ENCODE peak calls at places on chromosomes 4 and X, in seven cellular contexts. Y is A549, B is suprapubic skin, D is tibial nerve, S is transverse colon, K is ovary, L is SK-N-SH. O is an unnamed sample.

GRCh38 chr4:55184600-55185523 is 59.5 kb upstream of the KDR start:
- DNase-seq in Y (peak), B (no peak), D (no peak), S (peak), K (peak), L (no peak), O (no peak)

GRCh38 chrX:67546496-67547423 is 2.9 kb downstream of the AR start:
- DNase-seq in Y (no peak), B (no peak), D (no peak), S (no peak), K (peak), L (peak), O (no peak)

GRCh38 chrX:153400146-153401132 is 711 bp downstream of the PNMA6E start:
- DNase-seq in Y (peak), B (no peak), D (no peak), S (peak), K (no peak), L (peak), O (no peak)

GRCh38 chr4:113106076-113106475 is 56.6 kb downstream of the ANK2 start:
- DNase-seq in Y (peak), B (no peak), D (no peak), S (no peak), K (no peak), L (peak), O (no peak)

GRCh38 chr4:169625886-169626285 is 5.5 kb downstream of the CLCN3 start:
- DNase-seq in Y (no peak), B (no peak), D (no peak), S (no peak), K (no peak), L (no peak), O (no peak)

GRCh38 chr4:126955292-126956191 is 677.2 kb upstream of the INTU start:
- DNase-seq in Y (no peak), B (no peak), D (no peak), S (no peak), K (no peak), L (peak), O (no peak)

GRCh38 chr4:32462944-32463343 is 1742.8 kb downstream of the PCDH7 start:
- DNase-seq in Y (peak), B (no peak), D (no peak), S (no peak), K (no peak), L (no peak), O (no peak)

GRCh38 chrX:97366246-97366645 is 482.5 kb downstream of the RPA4 start:
- DNase-seq in Y (no peak), B (no peak), D (no peak), S (no peak), K (no peak), L (no peak), O (no peak)

GRCh38 chr4:10181745-10182445 is 65.3 kb upstream of the WDR1 start:
- DNase-seq in Y (no peak), B (no peak), D (no peak), S (no peak), K (no peak), L (no peak), O (no peak)

GRCh38 chr4:42371306-42372063 is 25.8 kb upstream of the SHISA3 start:
- DNase-seq in Y (peak), B (no peak), D (no peak), S (no peak), K (no peak), L (peak), O (no peak)

GRCh38 chrX:97481228-97481627 is 597.5 kb downstream of the RPA4 start:
- DNase-seq in Y (no peak), B (no peak), D (no peak), S (no peak), K (no peak), L (no peak), O (no peak)

GRCh38 chrX:24963823-24964222 is 51.9 kb downstream of the ARX start:
- DNase-seq in Y (no peak), B (no peak), D (no peak), S (no peak), K (no peak), L (no peak), O (no peak)

DNA sequence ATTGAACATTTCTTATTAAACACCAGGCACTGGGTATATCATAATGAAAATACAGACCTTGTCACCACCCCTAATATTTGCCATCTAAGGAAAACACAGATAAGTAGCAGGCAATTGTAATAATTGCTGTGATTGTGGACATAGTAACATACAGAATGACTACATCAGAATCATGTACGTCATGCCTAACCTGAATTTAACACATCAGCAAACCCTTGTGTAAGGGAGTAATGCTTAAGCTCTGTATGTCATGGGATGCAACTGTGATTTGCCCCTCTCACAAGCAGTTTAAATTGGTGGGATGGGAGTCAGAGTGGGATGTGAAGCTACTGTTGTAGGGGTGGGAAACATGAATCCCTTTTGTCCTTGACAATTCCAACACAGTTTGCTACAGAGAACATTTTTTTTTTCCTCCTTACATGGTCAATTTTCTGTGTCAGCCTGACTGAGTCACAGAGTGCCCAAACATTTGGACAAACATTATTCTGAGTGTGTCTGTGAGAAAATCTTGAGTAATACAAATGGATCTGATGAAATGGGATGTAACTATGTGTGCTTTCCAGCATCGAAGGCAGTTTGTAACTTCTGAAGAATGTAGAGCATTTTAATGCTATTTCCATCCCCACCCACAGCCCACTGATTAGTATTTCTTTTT is 392.8 kb downstream of the GPM6A start:
- DNase-seq in Y (peak), B (no peak), D (no peak), S (no peak), K (no peak), L (no peak), O (no peak)
- H3K27ac ChIP-seq in Y (peak), B (no peak), D (no peak), S (no peak), K (no peak), L (peak), O (no peak)

DNA sequence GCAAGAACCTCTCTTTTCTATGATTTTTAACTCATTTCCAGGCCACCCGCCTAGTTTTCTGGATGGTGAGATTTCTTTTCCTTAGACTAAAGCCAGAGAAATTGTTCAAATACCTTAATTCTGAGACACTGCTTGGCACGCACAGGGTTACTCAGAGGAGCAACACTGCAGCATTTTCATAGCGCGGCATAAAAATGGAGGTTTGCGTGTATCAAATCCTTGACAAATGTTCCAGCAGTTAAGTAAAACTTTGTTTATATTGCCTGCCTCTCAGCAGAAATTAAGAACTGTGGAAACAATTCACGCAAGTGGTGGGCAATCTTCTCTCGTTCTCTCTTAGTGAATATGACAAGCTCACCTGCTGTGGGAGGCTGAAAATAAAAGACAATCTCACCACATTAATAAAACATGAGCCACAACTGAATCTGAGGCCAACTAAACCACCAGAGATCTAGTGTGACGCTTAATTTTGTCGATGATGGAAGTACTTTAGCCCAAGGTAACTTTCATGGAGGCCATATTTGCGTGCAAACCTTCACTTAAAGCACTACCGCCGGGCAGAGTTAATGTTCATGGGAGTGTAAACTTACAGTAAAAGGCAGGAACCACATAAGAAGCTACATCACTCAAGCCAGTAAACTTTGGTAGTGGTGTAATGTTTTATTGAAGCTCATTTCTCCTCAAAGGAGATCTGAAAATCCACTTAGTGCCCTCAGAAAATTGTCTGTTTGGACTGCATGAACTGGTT is 894.8 kb upstream of the EPHA5 start:
- DNase-seq in Y (peak), B (no peak), D (no peak), S (no peak), K (no peak), L (no peak), O (no peak)
- H3K4me3 ChIP-seq in Y (peak), B (no peak), D (no peak), S (no peak), K (no peak), L (peak), O (peak)

DNA sequence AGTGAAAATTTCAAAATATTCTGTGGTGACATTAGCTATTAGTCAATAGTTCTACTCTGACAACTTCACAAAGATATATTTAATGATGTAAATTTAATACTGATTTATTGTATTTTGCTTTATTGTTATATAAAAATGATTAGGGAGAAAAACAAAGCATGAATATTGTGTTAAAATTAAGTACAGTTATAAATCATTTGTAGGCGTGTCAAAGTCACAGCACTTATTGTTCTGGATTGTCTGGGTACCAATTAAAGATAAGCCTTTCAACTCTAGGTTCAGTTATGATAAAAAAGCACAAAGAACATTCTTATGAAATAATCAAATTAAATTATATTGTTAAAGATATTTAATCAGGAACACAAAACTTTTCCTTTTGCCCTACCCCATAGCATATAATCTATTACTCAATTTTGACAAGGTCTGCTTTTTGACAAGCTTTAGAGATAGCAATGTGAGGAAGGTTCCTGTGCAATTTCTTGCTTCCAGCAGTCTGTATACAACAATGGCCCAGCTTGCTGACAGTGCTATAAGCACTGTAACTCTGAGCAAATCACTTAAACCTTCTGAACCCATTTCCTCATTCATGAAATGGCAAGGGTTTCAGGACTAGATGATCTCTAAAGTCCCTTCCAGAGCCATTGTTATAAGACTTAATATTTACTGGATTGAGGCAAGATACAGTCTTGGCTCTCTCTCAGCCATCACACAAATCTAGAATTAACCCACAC is 910.3 kb upstream of the LCORL start:
- DNase-seq in Y (no peak), B (no peak), D (no peak), S (no peak), K (no peak), L (no peak), O (no peak)
- TF ChIP-seq EP300 in Y (no peak), B (no peak), D (no peak), S (no peak), K (no peak), L (no peak), O (no peak)

DNA sequence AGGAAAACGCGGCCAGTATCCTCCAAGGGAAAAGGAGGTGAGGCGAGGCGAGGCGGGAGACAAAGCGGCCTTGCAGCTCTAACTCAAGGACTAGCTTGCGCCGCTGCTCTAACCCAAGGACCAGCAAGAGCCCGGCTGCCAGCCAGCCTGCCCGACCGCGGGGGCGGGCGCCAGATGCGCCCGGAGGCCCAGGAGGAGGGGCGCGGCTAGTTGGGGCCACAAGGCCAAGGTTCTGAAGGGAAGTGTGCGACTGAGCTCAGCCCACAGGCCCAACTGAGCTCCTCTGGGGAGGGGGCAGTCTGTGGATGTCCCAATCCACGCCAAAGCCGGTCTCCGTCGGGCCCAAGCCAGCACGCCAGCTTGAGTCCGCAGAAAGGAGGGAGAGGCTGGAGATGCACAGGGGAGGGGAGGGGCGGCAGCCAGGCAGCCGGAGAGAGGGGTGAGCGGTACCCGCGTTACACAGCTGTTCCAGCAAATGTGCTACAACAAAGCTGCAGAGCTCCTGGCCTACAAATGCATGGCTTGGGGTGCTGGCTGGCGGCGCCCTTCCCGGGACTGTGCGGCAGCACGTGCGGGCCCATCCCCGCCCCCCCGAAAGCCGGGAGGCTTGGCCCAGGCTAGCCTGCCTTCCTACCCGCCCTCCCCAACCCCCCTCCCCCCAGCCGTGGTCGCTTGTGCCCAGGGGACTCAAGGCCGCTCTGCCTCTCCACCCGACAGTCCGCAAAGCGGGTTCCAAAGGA is 637 bp downstream of the AMER1 start:
- DNase-seq in Y (no peak), B (peak), D (peak), S (no peak), K (peak), L (peak), O (peak)
- H3K27ac ChIP-seq in Y (peak), B (peak), D (peak), S (peak), K (peak), L (peak), O (peak)

DNA sequence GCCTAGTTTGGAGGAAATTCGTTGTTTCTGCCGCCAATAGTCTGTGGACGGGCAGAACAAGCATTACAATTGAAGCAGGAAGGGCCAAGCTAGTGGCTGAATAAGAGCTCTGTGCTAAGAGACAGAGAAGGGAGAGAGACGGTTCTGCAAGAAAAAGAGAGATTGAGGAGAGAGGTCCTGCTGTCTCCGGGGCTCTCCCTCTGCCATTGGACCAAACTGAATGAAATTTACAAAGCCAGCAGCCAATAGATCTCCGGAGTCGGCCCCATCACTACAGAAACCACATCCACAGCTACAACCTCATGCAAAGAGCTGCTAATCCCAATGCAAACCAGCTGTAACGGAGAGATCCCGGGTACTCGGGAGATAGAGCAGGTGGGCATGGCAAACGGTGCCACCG is at the start of gene NLGN4X:
- DNase-seq in Y (no peak), B (no peak), D (no peak), S (no peak), K (no peak), L (peak), O (no peak)
- H3K4me3 ChIP-seq in Y (no peak), B (no peak), D (peak), S (peak), K (peak), L (no peak), O (peak)

GRCh38 chr4:26116057-26116456 is 202.0 kb downstream of the SMIM20 start:
- DNase-seq in Y (no peak), B (no peak), D (no peak), S (no peak), K (no peak), L (no peak), O (no peak)
- TF ChIP-seq EP300 in Y (no peak), B (no peak), D (no peak), S (no peak), K (no peak), L (peak), O (no peak)

O was measured in sigmoid colon.